ENCODE peak calls at places on chromosome X, in six cellular contexts. V is upper lobe of left lung, M is A549, F is heart left ventricle, L is IMR-90, K is H54. G is an unnamed sample.

GRCh38 chrX:105116541-105116940 is 104.0 kb downstream of the TEX13A start:
- DNase-seq in V (no peak), M (no peak), F (no peak), L (no peak), K (no peak), G (no peak)

GRCh38 chrX:7170903-7171302 is 22.9 kb upstream of the PUDP start:
- DNase-seq in V (no peak), M (no peak), F (no peak), L (no peak), K (no peak), G (no peak)

GRCh38 chrX:46561931-46562721 is 11.4 kb upstream of the CHST7 start:
- DNase-seq in V (no peak), M (no peak), F (peak; percentile 33), L (no peak), K (no peak), G (no peak)

GRCh38 chrX:68936608-68937007 is 107.8 kb downstream of the EFNB1 start:
- DNase-seq in V (no peak), M (no peak), F (no peak), L (peak; percentile 92), K (peak; percentile 54), G (peak; percentile 13)

GRCh38 chrX:103002576-103002975 is 61.4 kb downstream of the BEX1 start:
- DNase-seq in V (no peak), M (no peak), F (no peak), L (no peak), K (no peak), G (no peak)

GRCh38 chrX:136850441-136851175 is 29.9 kb downstream of the RBMX start:
- DNase-seq in V (no peak), M (no peak), F (no peak), L (no peak), K (no peak), G (peak; percentile 5)

GRCh38 chrX:140431521-140431920 is 73.3 kb downstream of the SOX3 start:
- DNase-seq in V (no peak), M (no peak), F (no peak), L (peak; percentile 1), K (peak; percentile 13), G (no peak)

GRCh38 chrX:65528705-65529340 is 5.8 kb downstream of the LAS1L start:
- DNase-seq in V (no peak), M (peak; percentile 75), F (no peak), L (peak; percentile 10), K (peak; percentile 27), G (peak; percentile 2)

GRCh38 chrX:100928660-100929613 is at the start of gene XKRX:
- DNase-seq in V (peak; percentile 90), M (peak; percentile 43), F (peak; percentile 32), L (no peak), K (peak; percentile 13), G (no peak)

GRCh38 chrX:124902953-124903352 is 416.7 kb upstream of the TEX13C start:
- DNase-seq in V (no peak), M (no peak), F (no peak), L (no peak), K (no peak), G (no peak)

GRCh38 chrX:140071037-140071436 is 105.7 kb upstream of the CXorf66 start:
- DNase-seq in V (no peak), M (no peak), F (no peak), L (no peak), K (no peak), G (no peak)

GRCh38 chrX:48631376-48632090 is 34.2 kb downstream of the WDR13 start:
- DNase-seq in V (no peak), M (peak; percentile 87), F (peak; percentile 70), L (peak; percentile 87), K (peak; percentile 56), G (peak; percentile 55)

GRCh38 chrX:120308959-120309872 is 2.0 kb downstream of the TMEM255A start:
- DNase-seq in V (peak; percentile 84), M (peak; percentile 36), F (peak; percentile 63), L (peak; percentile 14), K (no peak), G (peak; percentile 53)

GRCh38 chrX:56790778-56791177 is 61.7 kb downstream of the NBDY start:
- DNase-seq in V (no peak), M (no peak), F (no peak), L (no peak), K (no peak), G (no peak)

GRCh38 chrX:96721398-96721797 is 36.8 kb downstream of the DIAPH2 start:
- DNase-seq in V (no peak), M (no peak), F (no peak), L (peak; percentile 36), K (no peak), G (no peak)

GRCh38 chrX:102745513-102746133 is 25.1 kb downstream of the GPRASP3 start:
- DNase-seq in V (peak; percentile 43), M (no peak), F (no peak), L (no peak), K (no peak), G (no peak)

GRCh38 chrX:8726031-8726652 is 5.8 kb downstream of the ANOS1 start:
- DNase-seq in V (no peak), M (no peak), F (no peak), L (no peak), K (no peak), G (no peak)

GRCh38 chrX:27987862-27988646 is 6.8 kb upstream of the DCAF8L1 start:
- DNase-seq in V (no peak), M (no peak), F (no peak), L (no peak), K (no peak), G (no peak)

DNA sequence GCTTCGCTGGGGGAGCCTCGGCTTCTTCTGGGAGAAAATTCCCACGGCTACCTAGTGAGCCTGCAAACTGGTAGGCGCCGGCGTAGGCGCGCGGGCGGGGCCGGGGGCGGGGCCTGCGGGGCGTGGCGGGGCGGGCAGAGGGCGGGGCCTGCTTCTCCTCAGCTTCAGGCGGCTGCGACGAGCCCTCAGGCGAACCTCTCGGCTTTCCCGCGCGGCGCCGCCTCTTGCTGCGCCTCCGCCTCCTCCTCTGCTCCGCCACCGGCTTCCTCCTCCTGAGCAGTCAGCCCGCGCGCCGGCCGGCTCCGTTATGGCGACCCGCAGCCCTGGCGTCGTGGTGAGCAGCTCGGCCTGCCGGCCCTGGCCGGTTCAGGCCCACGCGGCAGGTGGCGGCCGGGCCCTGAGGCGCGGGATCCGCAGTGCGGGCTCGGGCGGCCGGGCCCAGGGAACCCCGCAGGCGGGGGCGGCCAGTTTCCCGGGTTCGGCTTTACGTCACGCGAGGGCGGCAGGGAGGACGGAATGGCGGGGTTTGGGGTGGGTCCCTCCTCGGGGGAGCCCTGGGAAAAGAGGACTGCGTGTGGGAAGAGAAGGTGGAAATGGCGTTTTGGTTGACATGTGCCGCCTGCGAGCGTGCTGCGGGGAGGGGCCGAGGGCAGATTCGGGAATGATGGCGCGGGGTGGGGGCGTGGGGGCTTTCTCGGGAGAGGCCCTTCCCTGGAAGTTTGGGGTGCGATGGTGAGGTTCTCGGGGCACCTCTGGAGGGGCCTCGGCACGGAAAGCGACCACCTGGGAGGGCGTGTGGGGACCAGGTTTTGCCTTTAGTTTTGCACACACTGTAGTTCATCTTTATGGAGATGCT is at the start of gene HPRT1:
- DNase-seq in V (peak; percentile 95), M (peak; percentile 42), F (peak; percentile 87), L (peak; percentile 66), K (peak; percentile 68), G (peak; percentile 64)
- TF ChIP-seq POLR2A in V (peak; percentile 65), M (peak; percentile 36), F (no peak), L (no peak), K (peak; percentile 50), G (peak; percentile 46)

DNA sequence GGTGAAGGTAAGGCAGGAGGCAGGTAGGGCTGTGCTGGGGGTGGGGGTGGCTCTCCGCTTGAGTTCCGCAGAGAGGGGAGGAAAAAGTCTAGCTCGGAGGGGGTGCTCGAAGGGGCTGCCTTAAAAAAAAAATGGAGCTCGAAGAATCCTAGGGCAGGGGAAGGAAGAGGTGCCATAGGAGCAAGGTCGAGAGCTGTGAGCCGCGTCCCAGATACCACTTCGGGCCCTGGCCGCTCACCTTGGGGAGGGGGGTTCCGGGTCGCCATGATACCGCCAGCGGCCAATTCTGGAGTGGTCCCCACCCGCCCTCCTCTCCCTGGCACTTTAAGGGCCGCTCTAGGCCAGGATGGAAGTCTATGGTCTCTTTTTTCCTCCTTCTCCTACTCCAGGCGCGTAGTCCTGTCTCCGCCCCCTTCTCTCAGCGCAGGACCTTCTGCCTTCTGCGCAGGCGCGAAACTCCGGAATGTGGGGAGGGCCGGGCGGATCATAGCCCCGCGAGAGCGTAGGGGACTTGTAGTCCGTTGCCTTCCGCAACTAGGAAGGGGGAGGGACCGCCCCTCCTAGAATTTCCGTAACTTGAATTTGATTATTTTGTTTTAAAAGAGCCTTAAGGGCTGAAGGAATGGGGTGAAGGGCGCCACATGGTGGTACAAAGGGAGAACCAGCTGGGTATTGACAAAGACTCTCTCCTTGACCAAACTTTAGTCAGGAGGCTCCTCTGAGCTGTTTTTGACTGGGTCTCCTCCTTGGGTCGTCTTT is at the start of gene FUNDC1:
- DNase-seq in V (peak; percentile 92), M (peak; percentile 79), F (peak; percentile 96), L (peak; percentile 91), K (peak; percentile 47), G (peak; percentile 77)
- TF ChIP-seq POLR2A in V (peak; percentile 57), M (peak; percentile 34), F (no peak), L (peak; percentile 43), K (peak; percentile 34), G (peak; percentile 28)

GRCh38 chrX:23668335-23668734 is 1.0 kb downstream of the PRDX4 start:
- DNase-seq in V (no peak), M (no peak), F (no peak), L (no peak), K (no peak), G (no peak)
- TF ChIP-seq POLR2A in V (no peak), M (no peak), F (no peak), L (no peak), K (no peak), G (no peak)

GRCh38 chrX:153927936-153928760 is 2.1 kb upstream of the ARHGAP4 start:
- DNase-seq in V (peak; percentile 98), M (peak; percentile 98), F (peak; percentile 98), L (peak; percentile 98), K (peak; percentile 99), G (peak; percentile 91)
- TF ChIP-seq POLR2A in V (peak; percentile 94), M (peak; percentile 50), F (no peak), L (peak; percentile 65), K (peak; percentile 55), G (peak; percentile 88)

GRCh38 chrX:53196678-53197077 is 28.3 kb downstream of the KDM5C start:
- DNase-seq in V (no peak), M (no peak), F (no peak), L (no peak), K (no peak), G (no peak)
- TF ChIP-seq POLR2A in V (no peak), M (no peak), F (no peak), L (no peak), K (no peak), G (no peak)